ENCODE peak calls at places on chromosomes 1 and 21, in nine cellular contexts. Z is NAMALWA; U is activated CD8-positive, alpha-beta memory T cell treated with anti-CD3 and anti-CD28 coated beads for 4 hours; K is NCI-H1436 treated with DMSO at 0.1 percent for 48 hours; Q is tibial artery; O is activated CD4-positive, CD25-positive, alpha-beta regulatory T cell; C is NCI-H1417; Y is EL; M is NCI-H1092 treated with DMSO at 0.1 percent for 48 hours. X is an unnamed sample.
A peak's percentile ranks its signal among the peaks of the same experiment; 100 is the strongest.

GRCh38 chr21:29025328-29025713 is 853 bp downstream of the USP16 start:
- DNase-seq in C (no peak), Q (no peak), Z (peak; percentile 27), Y (peak; percentile 31), M (no peak), O (no peak), K (no peak), U (no peak), X (peak; percentile 31)

GRCh38 chr1:218683224-218683623 is 338.1 kb downstream of the TGFB2 start:
- DNase-seq in K (no peak), U (no peak), Q (no peak), M (no peak), Y (no peak), O (no peak), Z (no peak), C (no peak), X (no peak)

GRCh38 chr1:235998812-235999211 is 66.1 kb downstream of the NID1 start:
- DNase-seq in O (peak; percentile 6), Q (no peak), U (no peak), K (no peak), Z (no peak), Y (peak; percentile 30), C (no peak), M (no peak), X (no peak)

GRCh38 chr21:31898898-31899630 is 26.2 kb downstream of the HUNK start:
- DNase-seq in Y (no peak), M (no peak), Z (no peak), U (no peak), C (no peak), O (no peak), Q (no peak), K (no peak), X (no peak)

GRCh38 chr1:57089855-57090254 is 124.0 kb upstream of the C8B start:
- DNase-seq in K (no peak), M (no peak), Z (no peak), U (no peak), O (no peak), Y (no peak), C (no peak), Q (no peak), X (no peak)

GRCh38 chr1:78987042-78987441 is 19.5 kb downstream of the ADGRL4 start:
- DNase-seq in C (no peak), Z (no peak), U (no peak), O (no peak), Q (no peak), Y (no peak), K (no peak), M (no peak), X (no peak)

GRCh38 chr1:179178135-179178630 is 51.3 kb downstream of the ABL2 start:
- DNase-seq in Z (no peak), Q (no peak), K (no peak), C (no peak), O (no peak), Y (peak; percentile 49), M (no peak), U (no peak), X (no peak)

GRCh38 chr1:53370369-53370961 is 42.6 kb upstream of the LRP8 start:
- DNase-seq in Q (peak; percentile 42), U (no peak), Y (no peak), M (no peak), Z (no peak), O (no peak), K (no peak), C (no peak), X (no peak)

GRCh38 chr1:220278991-220279390 is 6.7 kb upstream of the RAB3GAP2 start:
- DNase-seq in K (no peak), C (no peak), Z (no peak), Y (peak; percentile 19), O (no peak), U (no peak), Q (no peak), M (no peak), X (no peak)

GRCh38 chr1:151944110-151944858 is 35.0 kb upstream of the THEM4 start:
- DNase-seq in M (no peak), U (no peak), Y (no peak), Z (no peak), K (no peak), O (no peak), Q (no peak), C (no peak), X (no peak)

GRCh38 chr1:47572731-47573505 is 135.1 kb downstream of the FOXD2 start:
- DNase-seq in O (no peak), M (no peak), U (no peak), Q (no peak), K (no peak), Z (no peak), Y (no peak), C (no peak), X (no peak)

GRCh38 chr1:28144203-28145135 is 32.0 kb downstream of the PTAFR start:
- DNase-seq in K (no peak), C (no peak), U (no peak), M (no peak), Q (no peak), Y (peak; percentile 79), O (no peak), Z (peak; percentile 56), X (peak; percentile 92)

GRCh38 chr1:216330262-216330661 is 93.0 kb downstream of the USH2A start:
- DNase-seq in C (no peak), Z (no peak), K (no peak), U (no peak), O (no peak), Y (peak; percentile 62), M (no peak), Q (no peak), X (peak; percentile 45)

GRCh38 chr21:36718951-36719501 is 20.1 kb downstream of the SIM2 start:
- DNase-seq in U (no peak), Q (peak; percentile 54), O (no peak), K (no peak), M (no peak), Z (no peak), C (no peak), Y (no peak), X (peak; percentile 70)

GRCh38 chr1:36981771-36982622 is 52.3 kb downstream of the GRIK3 start:
- DNase-seq in M (peak; percentile 31), O (no peak), Z (no peak), K (no peak), C (no peak), Q (no peak), Y (no peak), U (no peak), X (no peak)

GRCh38 chr1:40784141-40784770 is 669 bp downstream of the KCNQ4 start:
- DNase-seq in Z (no peak), Y (no peak), Q (no peak), M (peak; percentile 28), U (no peak), O (no peak), K (no peak), C (no peak), X (peak; percentile 10)

GRCh38 chr1:215273838-215274516 is 191.4 kb downstream of the KCNK2 start:
- DNase-seq in Y (peak; percentile 85), M (no peak), Z (no peak), U (no peak), Q (no peak), O (no peak), K (no peak), C (no peak), X (peak; percentile 70)

GRCh38 chr1:42962641-42963377 is 4.1 kb upstream of the SLC2A1 start:
- DNase-seq in O (no peak), C (peak; percentile 56), Y (peak; percentile 46), U (no peak), Z (no peak), Q (peak; percentile 96), M (peak; percentile 64), K (peak; percentile 35), X (peak; percentile 89)

GRCh38 chr1:32496127-32496526 is 31.3 kb downstream of the ZBTB8B start:
- DNase-seq in Z (no peak), Q (no peak), C (no peak), Y (peak; percentile 58), M (peak; percentile 14), K (no peak), O (no peak), U (no peak), X (no peak)

GRCh38 chr1:38151399-38151798 is 104.8 kb upstream of the POU3F1 start:
- DNase-seq in Y (no peak), C (peak; percentile 10), Q (no peak), M (peak; percentile 86), O (no peak), Z (peak; percentile 83), K (peak; percentile 72), U (no peak), X (no peak)

GRCh38 chr21:46191686-46192575 is 7.7 kb upstream of the SPATC1L start:
- DNase-seq in Y (no peak), Z (no peak), O (no peak), U (no peak), Q (peak; percentile 57), C (no peak), K (no peak), M (no peak), X (no peak)

GRCh38 chr21:32448803-32449594 is 36.5 kb downstream of the EVA1C start:
- DNase-seq in O (no peak), M (no peak), Q (no peak), C (no peak), Z (no peak), Y (peak; percentile 37), K (no peak), U (no peak), X (no peak)

GRCh38 chr1:164673584-164674214 is 114.7 kb downstream of the PBX1 start:
- DNase-seq in U (no peak), K (no peak), O (no peak), Q (no peak), Y (no peak), M (no peak), Z (peak; percentile 39), C (no peak), X (no peak)

GRCh38 chr1:226072347-226072746 is 9.8 kb downstream of the H3-3A start:
- DNase-seq in U (no peak), C (no peak), K (no peak), M (no peak), Q (no peak), Y (no peak), O (no peak), Z (no peak), X (no peak)

GRCh38 chr1:224173523-224173922 is 9.5 kb upstream of the DEGS1 start:
- DNase-seq in C (no peak), Y (peak; percentile 33), U (no peak), Q (no peak), K (no peak), M (no peak), O (no peak), Z (no peak), X (no peak)

GRCh38 chr1:111139234-111139955 is 498 bp downstream of the DRAM2 start:
- DNase-seq in Y (peak; percentile 68), U (no peak), O (peak; percentile 58), K (no peak), M (peak; percentile 88), Q (no peak), Z (peak; percentile 81), C (peak; percentile 63), X (peak; percentile 75)

GRCh38 chr1:95323117-95323516 is 89.1 kb downstream of the RWDD3 start:
- DNase-seq in C (no peak), O (no peak), Q (no peak), Y (no peak), Z (no peak), K (no peak), M (no peak), U (no peak), X (no peak)

GRCh38 chr1:12341667-12342066 is 111.8 kb downstream of the VPS13D start:
- DNase-seq in Z (no peak), U (no peak), Q (no peak), M (no peak), K (no peak), O (no peak), C (no peak), Y (no peak), X (no peak)

GRCh38 chr1:155063550-155064108 is at the start of gene EFNA4:
- DNase-seq in O (peak; percentile 65), Q (peak; percentile 88), Y (peak; percentile 86), C (peak; percentile 57), Z (peak; percentile 96), M (peak; percentile 65), U (peak; percentile 66), K (no peak), X (peak; percentile 85)

GRCh38 chr1:228490120-228491078 is 3.2 kb downstream of the RNF187 start:
- DNase-seq in O (no peak), K (peak; percentile 30), C (peak; percentile 53), Z (peak; percentile 82), Y (peak; percentile 32), Q (no peak), U (no peak), M (peak; percentile 97), X (peak; percentile 57)

GRCh38 chr1:54475357-54476230 is 69.4 kb upstream of the SSBP3 start:
- DNase-seq in C (no peak), Z (peak; percentile 77), O (no peak), U (no peak), Q (no peak), M (no peak), K (no peak), Y (no peak), X (no peak)